ENCODE peak calls at places on chromosomes 1 and 21, in ten cellular contexts. X, R, Y, O, U, H, C, P, Z and F are unnamed samples.

GRCh38 chr1:66315675-66316074 is 218.3 kb upstream of the SGIP1 start:
- DNase-seq in X (no peak), R (no peak), H (no peak), C (no peak), Z (no peak), O (no peak), Y (no peak), U (no peak), P (no peak), F (no peak)

GRCh38 chr1:222829868-222830267 is 15.0 kb downstream of the DISP1 start:
- DNase-seq in Y (no peak), O (no peak), P (no peak), U (no peak), R (no peak), X (no peak), C (no peak), H (no peak), Z (no peak), F (no peak)

GRCh38 chr21:45128613-45129226 is 54.3 kb downstream of the ADARB1 start:
- DNase-seq in P (peak), R (peak), Z (no peak), C (peak), O (peak), X (peak), H (peak), Y (peak), U (peak), F (peak)

GRCh38 chr21:41931041-41931451 is 22.8 kb downstream of the C2CD2 start:
- DNase-seq in C (no peak), X (no peak), Y (no peak), P (no peak), U (no peak), Z (no peak), H (no peak), R (no peak), O (no peak), F (no peak)

GRCh38 chr21:28325618-28326017 is 667.1 kb downstream of the LTN1 start:
- DNase-seq in X (no peak), H (no peak), O (no peak), Y (no peak), P (no peak), R (no peak), C (no peak), U (no peak), Z (no peak), F (no peak)

GRCh38 chr1:91557039-91557690 is 56.5 kb downstream of the CDC7 start:
- DNase-seq in P (no peak), R (no peak), U (no peak), Z (peak), C (no peak), O (no peak), H (no peak), Y (no peak), X (no peak), F (no peak)

GRCh38 chr21:23394458-23394857 is 2212.8 kb downstream of the MRPL39 start:
- DNase-seq in R (no peak), O (no peak), Z (no peak), U (no peak), C (no peak), X (no peak), H (no peak), P (no peak), Y (no peak), F (no peak)

GRCh38 chr1:240282061-240282830 is 190.6 kb downstream of the FMN2 start:
- DNase-seq in O (no peak), Z (no peak), X (no peak), R (no peak), P (no peak), H (no peak), C (no peak), U (no peak), Y (no peak), F (no peak)

GRCh38 chr21:32298148-32298559 is 501 bp upstream of the MRAP start:
- DNase-seq in Y (no peak), X (no peak), O (no peak), P (no peak), H (no peak), C (no peak), R (no peak), Z (no peak), U (no peak), F (no peak)